ENCODE peak calls at places on chromosomes 11 and 22, in nine cellular contexts. H is hippocampal formation; Q is AG08395; T is Karpas-422; K is erythroblast; Z is activated CD4-positive, alpha-beta T cell treated with anti-CD3 and anti-CD28 coated beads for 48 hours; U is NCI-H748 treated with DMSO at 0.1 percent for 48 hours; O is NCI-H1105; D is NCI-H2029 treated with DMSO at 0.1 percent for 48 hours. S is an unnamed sample.
A peak's percentile ranks its signal among the peaks of the same experiment; 100 is the strongest.

GRCh38 chr11:17734418-17734911 is at the start of gene KCNC1:
- DNase-seq in D (no peak), U (peak; percentile 31), Z (no peak), Q (peak; percentile 56), K (peak; percentile 13), O (peak; percentile 74), T (peak; percentile 48), H (no peak), S (peak; percentile 12)

GRCh38 chr11:16890442-16890841 is 123.8 kb downstream of the PLEKHA7 start:
- DNase-seq in O (no peak), K (no peak), Q (no peak), T (no peak), U (no peak), D (no peak), Z (no peak), H (no peak), S (no peak)

GRCh38 chr11:116461789-116462188 is 311.0 kb downstream of the BUD13 start:
- DNase-seq in Q (no peak), D (no peak), K (no peak), U (no peak), H (no peak), O (no peak), Z (no peak), T (no peak), S (peak; percentile 64)

GRCh38 chr22:48432721-48433518 is 1394.8 kb downstream of the BRD1 start:
- DNase-seq in H (no peak), Z (no peak), Q (peak; percentile 50), U (no peak), T (no peak), K (no peak), O (no peak), D (no peak), S (no peak)

GRCh38 chr11:86275493-86276370 is 26.3 kb upstream of the HIKESHI start:
- DNase-seq in O (no peak), T (no peak), U (no peak), Q (no peak), D (no peak), H (no peak), Z (no peak), K (no peak), S (peak; percentile 25)

GRCh38 chr11:129728571-129728970 is 87.1 kb upstream of the TMEM45B start:
- DNase-seq in D (peak; percentile 91), H (no peak), Z (no peak), K (no peak), T (no peak), O (peak; percentile 100), U (peak; percentile 75), Q (no peak), S (no peak)

GRCh38 chr22:37659066-37659896 is 758 bp downstream of the PDXP start:
- DNase-seq in K (peak; percentile 45), H (no peak), D (no peak), Z (no peak), Q (no peak), U (no peak), O (no peak), T (peak; percentile 75), S (no peak)

GRCh38 chr22:29787371-29787980 is 20.3 kb downstream of the UQCR10 start:
- DNase-seq in H (no peak), O (no peak), T (no peak), K (no peak), Z (no peak), U (no peak), D (no peak), Q (no peak), S (no peak)

GRCh38 chr11:88555018-88555828 is 217.7 kb upstream of the CTSC start:
- DNase-seq in D (no peak), T (no peak), K (no peak), H (no peak), U (no peak), Q (peak; percentile 86), O (peak; percentile 10), Z (no peak), S (no peak)

GRCh38 chr22:46090631-46091201 is 59.6 kb upstream of the PPARA start:
- DNase-seq in U (no peak), O (no peak), D (no peak), Q (peak; percentile 63), T (no peak), K (no peak), H (no peak), Z (no peak), S (no peak)

GRCh38 chr11:66478823-66479740 is 1.2 kb upstream of the DPP3 start:
- DNase-seq in H (no peak), T (peak; percentile 77), Q (peak; percentile 49), O (no peak), D (peak; percentile 33), K (peak; percentile 64), Z (peak; percentile 41), U (peak; percentile 32), S (no peak)

GRCh38 chr22:42793848-42794405 is 63.1 kb downstream of the ARFGAP3 start:
- DNase-seq in Q (no peak), Z (no peak), T (no peak), U (no peak), H (no peak), O (no peak), D (no peak), K (no peak), S (no peak)

GRCh38 chr11:13955971-13956421 is 6.5 kb upstream of the SPON1 start:
- DNase-seq in Z (peak; percentile 60), O (peak; percentile 49), H (peak; percentile 28), T (peak; percentile 75), Q (peak; percentile 70), U (peak; percentile 44), K (peak; percentile 67), D (peak; percentile 70), S (peak; percentile 63)

GRCh38 chr11:27487706-27488105 is 15.1 kb upstream of the LGR4 start:
- DNase-seq in T (no peak), Z (no peak), Q (no peak), H (no peak), O (no peak), D (no peak), U (no peak), K (no peak), S (no peak)

S was measured in NCI-H446.